ENCODE peak calls at places on chromosomes 12 and 14, in four cellular contexts. Q is GM23248, N is right lobe of liver, P is brain microvascular endothelial cell. J is an unnamed sample.

GRCh38 chr12:52058631-52059324 is 7.5 kb downstream of the NR4A1 start:
- DNase-seq in P (no peak), Q (no peak), N (no peak), J (no peak)

GRCh38 chr14:35814371-35815005 is 5.4 kb upstream of the RALGAPA1 start:
- DNase-seq in N (no peak), P (peak; percentile 48), Q (peak; percentile 59), J (no peak)

GRCh38 chr12:112182499-112182898 is 57.1 kb downstream of the TRAFD1 start:
- DNase-seq in Q (peak; percentile 19), P (no peak), N (no peak), J (no peak)

GRCh38 chr14:54314365-54315134 is 82.3 kb upstream of the CDKN3 start:
- DNase-seq in P (no peak), N (no peak), Q (no peak), J (no peak)

GRCh38 chr12:2264622-2265306 is 212.0 kb downstream of the CACNA1C start:
- DNase-seq in P (peak; percentile 92), N (no peak), Q (peak; percentile 97), J (no peak)

GRCh38 chr12:66693901-66694513 is 15.1 kb upstream of the GRIP1 start:
- DNase-seq in N (no peak), Q (peak; percentile 81), P (peak; percentile 63), J (peak; percentile 16)

GRCh38 chr14:44914849-44915248 is 46.9 kb downstream of the KLHL28 start:
- DNase-seq in Q (peak; percentile 38), P (no peak), N (no peak), J (no peak)

GRCh38 chr14:102209224-102209966 is 69.7 kb downstream of the WDR20 start:
- DNase-seq in N (peak; percentile 64), P (no peak), Q (peak; percentile 58), J (no peak)

GRCh38 chr14:77086017-77086727 is 11.9 kb upstream of the CIPC start:
- DNase-seq in P (peak; percentile 68), Q (peak; percentile 47), N (no peak), J (peak; percentile 46)

GRCh38 chr14:79473676-79474075 is 737.6 kb downstream of the DIO2 start:
- DNase-seq in P (no peak), Q (no peak), N (no peak), J (no peak)

GRCh38 chr14:63717704-63718103 is 10.2 kb downstream of the SGPP1 start:
- DNase-seq in P (no peak), Q (peak; percentile 61), N (no peak), J (no peak)

GRCh38 chr14:61229475-61229888 is 51.7 kb downstream of the TMEM30B start:
- DNase-seq in N (no peak), Q (no peak), P (no peak), J (no peak)

GRCh38 chr12:1205512-1206060 is 214.6 kb downstream of the ERC1 start:
- DNase-seq in N (no peak), P (peak; percentile 14), Q (peak; percentile 76), J (no peak)

GRCh38 chr14:92451245-92451644 is 62.3 kb upstream of the RIN3 start:
- DNase-seq in Q (no peak), N (no peak), P (no peak), J (no peak)

GRCh38 chr14:22095845-22096510 is 422.4 kb upstream of the OR4E1 start:
- DNase-seq in P (no peak), Q (no peak), N (no peak), J (no peak)

GRCh38 chr12:22206111-22206728 is 128.3 kb downstream of the ST8SIA1 start:
- DNase-seq in N (no peak), P (no peak), Q (no peak), J (no peak)

GRCh38 chr14:51576899-51577298 is 74.8 kb upstream of the FRMD6 start:
- DNase-seq in N (no peak), P (peak; percentile 60), Q (peak; percentile 78), J (peak; percentile 26)

GRCh38 chr12:89350661-89351488 is 1.4 kb downstream of the DUSP6 start:
- DNase-seq in Q (peak; percentile 42), N (no peak), P (no peak), J (no peak)

GRCh38 chr12:90939382-90939781 is 15.6 kb downstream of the CCER1 start:
- DNase-seq in N (no peak), P (no peak), Q (no peak), J (no peak)

GRCh38 chr14:35553808-35554207 is 19.8 kb downstream of the INSM2 start:
- DNase-seq in P (no peak), N (no peak), Q (peak; percentile 55), J (no peak)

GRCh38 chr12:96392397-96392796 is 7.8 kb downstream of the CDK17 start:
- DNase-seq in N (no peak), Q (no peak), P (no peak), J (no peak)

GRCh38 chr12:66921151-66921550 is 242.3 kb upstream of the GRIP1 start:
- DNase-seq in P (no peak), Q (no peak), N (no peak), J (no peak)

GRCh38 chr12:54217774-54218221 is 29.0 kb upstream of the SMUG1 start:
- DNase-seq in N (no peak), P (no peak), Q (peak; percentile 50), J (no peak)

GRCh38 chr12:96501139-96501741 is 11.9 kb downstream of the CFAP54 start:
- DNase-seq in Q (peak; percentile 78), P (peak; percentile 53), N (no peak), J (peak; percentile 66)

GRCh38 chr14:47207636-47208035 is 467.8 kb downstream of the MDGA2 start:
- DNase-seq in P (peak; percentile 18), Q (peak; percentile 12), N (no peak), J (no peak)

GRCh38 chr12:1566449-1567135 is 27.8 kb downstream of the FBXL14 start:
- DNase-seq in Q (no peak), N (no peak), P (no peak), J (no peak)

GRCh38 chr12:132493482-132494178 is 3.7 kb downstream of the FBRSL1 start:
- DNase-seq in P (no peak), Q (no peak), N (no peak), J (no peak)

GRCh38 chr12:6765048-6765633 is 1.0 kb upstream of the PTMS start:
- DNase-seq in P (no peak), N (no peak), Q (peak; percentile 54), J (no peak)

GRCh38 chr14:68794130-68794855 is 1.4 kb upstream of the ZFP36L1 start:
- DNase-seq in P (peak; percentile 82), N (peak; percentile 92), Q (peak; percentile 98), J (no peak)

GRCh38 chr14:68860771-68861170 is 67.9 kb upstream of the ZFP36L1 start:
- DNase-seq in P (no peak), N (no peak), Q (no peak), J (no peak)

GRCh38 chr12:52344111-52344510 is 22.9 kb upstream of the KRT83 start:
- DNase-seq in N (no peak), Q (no peak), P (no peak), J (no peak)

GRCh38 chr14:80629606-80630005 is 311.9 kb downstream of the CEP128 start:
- DNase-seq in P (no peak), N (no peak), Q (peak; percentile 50), J (no peak)

GRCh38 chr14:23047042-23047634 is 5.1 kb downstream of the PSMB11 start:
- DNase-seq in P (no peak), Q (no peak), N (no peak), J (no peak)

GRCh38 chr14:23335623-23336022 is 14.4 kb downstream of the PABPN1 start:
- DNase-seq in P (no peak), Q (no peak), N (no peak), J (no peak)

GRCh38 chr12:91777268-91777997 is 368.2 kb downstream of the BTG1 start:
- DNase-seq in P (peak; percentile 16), Q (peak; percentile 12), N (no peak), J (peak; percentile 95)

GRCh38 chr14:39055786-39056474 is 47.1 kb downstream of the SEC23A start:
- DNase-seq in Q (no peak), N (no peak), P (no peak), J (no peak)

GRCh38 chr12:96368233-96368632 is 32.0 kb downstream of the CDK17 start:
- DNase-seq in P (no peak), N (no peak), Q (peak; percentile 27), J (no peak)

GRCh38 chr12:82209533-82209932 is 148.7 kb downstream of the CCDC59 start:
- DNase-seq in N (no peak), Q (no peak), P (no peak), J (no peak)

GRCh38 chr12:82210882-82211281 is 147.3 kb downstream of the CCDC59 start:
- DNase-seq in P (no peak), N (no peak), Q (no peak), J (no peak)

GRCh38 chr12:82203076-82203475 is 155.1 kb downstream of the CCDC59 start:
- DNase-seq in N (no peak), Q (no peak), P (no peak), J (no peak)

GRCh38 chr12:82207556-82207955 is 150.6 kb downstream of the CCDC59 start:
- DNase-seq in P (no peak), N (no peak), Q (no peak), J (no peak)
- H3K27ac ChIP-seq in P (no peak overlapping the region), N (no peak overlapping the region), Q (no peak overlapping the region), J (no peak overlapping the region)

DNA sequence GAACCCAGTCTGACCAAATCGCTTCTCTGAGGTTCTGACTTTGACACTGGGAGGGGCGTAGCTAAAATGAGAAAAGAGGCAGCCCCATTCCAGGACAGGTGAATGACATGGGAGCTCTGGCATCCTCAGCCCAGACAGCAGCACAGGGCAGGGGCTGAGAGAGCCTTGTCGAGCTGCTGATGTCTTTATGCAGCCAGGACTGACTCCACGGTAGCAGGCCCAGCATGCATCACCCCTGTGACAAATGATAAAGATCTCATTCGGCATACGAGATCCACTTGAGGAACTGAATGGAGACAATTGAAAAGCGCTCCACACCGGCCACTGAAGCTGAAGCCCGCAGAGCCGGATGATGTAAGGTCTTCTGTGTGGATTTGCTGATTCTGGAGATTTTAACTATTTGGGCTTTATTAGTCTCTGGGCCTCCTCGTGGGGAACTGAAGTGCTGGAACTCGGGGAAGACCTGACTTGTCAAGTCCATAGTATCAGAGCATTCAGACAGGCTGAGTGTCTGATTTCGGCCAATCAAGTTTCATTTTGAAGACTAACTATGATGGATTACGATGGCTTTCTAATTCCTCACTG is 56.9 kb upstream of the MAP1LC3B2 start:
- DNase-seq in Q (no peak), P (no peak), N (no peak), J (no peak)
- H3K27ac ChIP-seq in Q (no peak overlapping the region), P (no peak overlapping the region), N (no peak overlapping the region), J (no peak overlapping the region)

GRCh38 chr12:50660425-50660822 is 103.5 kb upstream of the ATF1 start:
- DNase-seq in Q (no peak), N (no peak), P (no peak), J (no peak)
- H3K27ac ChIP-seq in Q (no peak overlapping the region), N (no peak overlapping the region), P (no peak overlapping the region), J (no peak overlapping the region)

GRCh38 chr12:111094157-111094772 is 173.9 kb upstream of the MYL2 start:
- DNase-seq in Q (no peak), N (no peak), P (no peak), J (no peak)
- H3K27ac ChIP-seq in Q (no peak overlapping the region), N (no peak overlapping the region), P (no peak overlapping the region), J (no peak overlapping the region)